ENCODE peak calls at places on chromosomes 6 and 20, in five cellular contexts. One of them, this sample, is unnamed.

GRCh38 chr6:77324851-77325250 is 138.4 kb downstream of the HTR1B start:
- DNase-seq in A549: no peak
- DNase-seq in astrocyte of the cerebellum: no peak
- DNase-seq in naive thymus-derived CD4-positive, alpha-beta T cell: no peak
- DNase-seq in gastrocnemius medialis: no peak
- DNase-seq in this sample: no peak

GRCh38 chr20:50392138-50392866 is 117.9 kb upstream of the PTPN1 start:
- DNase-seq in naive thymus-derived CD4-positive, alpha-beta T cell: no peak
- DNase-seq in astrocyte of the cerebellum: no peak
- DNase-seq in gastrocnemius medialis: no peak
- DNase-seq in A549: no peak
- DNase-seq in this sample: no peak

GRCh38 chr20:38471987-38472512 is 593 bp upstream of the RALGAPB start:
- DNase-seq in gastrocnemius medialis: no peak
- DNase-seq in A549: no peak
- DNase-seq in astrocyte of the cerebellum: no peak
- DNase-seq in naive thymus-derived CD4-positive, alpha-beta T cell: no peak
- DNase-seq in this sample: no peak

GRCh38 chr6:27168108-27168507 is 79.4 kb upstream of the PRSS16 start:
- DNase-seq in naive thymus-derived CD4-positive, alpha-beta T cell: no peak
- DNase-seq in A549: no peak
- DNase-seq in astrocyte of the cerebellum: no peak
- DNase-seq in gastrocnemius medialis: no peak
- DNase-seq in this sample: no peak

GRCh38 chr20:62381202-62381797 is 5.6 kb upstream of the RPS21 start:
- DNase-seq in A549: no peak
- DNase-seq in astrocyte of the cerebellum: no peak
- DNase-seq in naive thymus-derived CD4-positive, alpha-beta T cell: no peak
- DNase-seq in gastrocnemius medialis: no peak
- DNase-seq in this sample: no peak

GRCh38 chr6:98835149-98836024 is 1.0 kb downstream of the POU3F2 start:
- DNase-seq in astrocyte of the cerebellum: no peak
- DNase-seq in naive thymus-derived CD4-positive, alpha-beta T cell: no peak
- DNase-seq in gastrocnemius medialis: no peak
- DNase-seq in A549: no peak
- DNase-seq in this sample: no peak

GRCh38 chr6:96110878-96111277 is 95.1 kb downstream of the FUT9 start:
- DNase-seq in gastrocnemius medialis: no peak
- DNase-seq in astrocyte of the cerebellum: no peak
- DNase-seq in A549: no peak
- DNase-seq in naive thymus-derived CD4-positive, alpha-beta T cell: no peak
- DNase-seq in this sample: no peak

GRCh38 chr6:30740993-30741784 is 1.3 kb downstream of the FLOT1 start:
- DNase-seq in astrocyte of the cerebellum: no peak
- DNase-seq in gastrocnemius medialis: no peak
- DNase-seq in A549: no peak
- DNase-seq in naive thymus-derived CD4-positive, alpha-beta T cell: no peak
- DNase-seq in this sample: no peak

GRCh38 chr6:32825966-32826365 is 9.2 kb upstream of the HLA-DOB start:
- DNase-seq in gastrocnemius medialis: no peak
- DNase-seq in A549: no peak
- DNase-seq in astrocyte of the cerebellum: peak
- DNase-seq in naive thymus-derived CD4-positive, alpha-beta T cell: no peak
- DNase-seq in this sample: no peak

GRCh38 chr20:58389324-58389967 is 417 bp downstream of the VAPB start:
- DNase-seq in astrocyte of the cerebellum: no peak
- DNase-seq in A549: no peak
- DNase-seq in gastrocnemius medialis: peak
- DNase-seq in naive thymus-derived CD4-positive, alpha-beta T cell: no peak
- DNase-seq in this sample: no peak

GRCh38 chr6:108707328-108707976 is 140.8 kb upstream of the ARMC2 start:
- DNase-seq in gastrocnemius medialis: no peak
- DNase-seq in naive thymus-derived CD4-positive, alpha-beta T cell: no peak
- DNase-seq in astrocyte of the cerebellum: no peak
- DNase-seq in A549: no peak
- DNase-seq in this sample: peak

GRCh38 chr6:17219098-17219497 is 62.1 kb upstream of the RBM24 start:
- DNase-seq in astrocyte of the cerebellum: no peak
- DNase-seq in gastrocnemius medialis: no peak
- DNase-seq in naive thymus-derived CD4-positive, alpha-beta T cell: no peak
- DNase-seq in A549: no peak
- DNase-seq in this sample: no peak

GRCh38 chr20:49030954-49031619 is 15.0 kb upstream of the CSE1L start:
- DNase-seq in gastrocnemius medialis: no peak
- DNase-seq in astrocyte of the cerebellum: no peak
- DNase-seq in A549: no peak
- DNase-seq in naive thymus-derived CD4-positive, alpha-beta T cell: no peak
- DNase-seq in this sample: no peak

GRCh38 chr20:47360207-47360488 is 3.6 kb upstream of the ZMYND8 start:
- DNase-seq in gastrocnemius medialis: peak
- DNase-seq in naive thymus-derived CD4-positive, alpha-beta T cell: no peak
- DNase-seq in astrocyte of the cerebellum: no peak
- DNase-seq in A549: peak
- DNase-seq in this sample: peak

GRCh38 chr20:47359533-47360206 is 3.2 kb upstream of the ZMYND8 start:
- DNase-seq in gastrocnemius medialis: peak
- DNase-seq in astrocyte of the cerebellum: no peak
- DNase-seq in naive thymus-derived CD4-positive, alpha-beta T cell: no peak
- DNase-seq in A549: no peak
- DNase-seq in this sample: no peak

GRCh38 chr20:47357296-47358051 is 975 bp upstream of the ZMYND8 start:
- DNase-seq in naive thymus-derived CD4-positive, alpha-beta T cell: peak
- DNase-seq in gastrocnemius medialis: peak
- DNase-seq in A549: peak
- DNase-seq in astrocyte of the cerebellum: no peak
- DNase-seq in this sample: peak

GRCh38 chr20:47358052-47358671 is 1.7 kb upstream of the ZMYND8 start:
- DNase-seq in A549: no peak
- DNase-seq in gastrocnemius medialis: no peak
- DNase-seq in astrocyte of the cerebellum: no peak
- DNase-seq in naive thymus-derived CD4-positive, alpha-beta T cell: no peak
- DNase-seq in this sample: no peak

DNA sequence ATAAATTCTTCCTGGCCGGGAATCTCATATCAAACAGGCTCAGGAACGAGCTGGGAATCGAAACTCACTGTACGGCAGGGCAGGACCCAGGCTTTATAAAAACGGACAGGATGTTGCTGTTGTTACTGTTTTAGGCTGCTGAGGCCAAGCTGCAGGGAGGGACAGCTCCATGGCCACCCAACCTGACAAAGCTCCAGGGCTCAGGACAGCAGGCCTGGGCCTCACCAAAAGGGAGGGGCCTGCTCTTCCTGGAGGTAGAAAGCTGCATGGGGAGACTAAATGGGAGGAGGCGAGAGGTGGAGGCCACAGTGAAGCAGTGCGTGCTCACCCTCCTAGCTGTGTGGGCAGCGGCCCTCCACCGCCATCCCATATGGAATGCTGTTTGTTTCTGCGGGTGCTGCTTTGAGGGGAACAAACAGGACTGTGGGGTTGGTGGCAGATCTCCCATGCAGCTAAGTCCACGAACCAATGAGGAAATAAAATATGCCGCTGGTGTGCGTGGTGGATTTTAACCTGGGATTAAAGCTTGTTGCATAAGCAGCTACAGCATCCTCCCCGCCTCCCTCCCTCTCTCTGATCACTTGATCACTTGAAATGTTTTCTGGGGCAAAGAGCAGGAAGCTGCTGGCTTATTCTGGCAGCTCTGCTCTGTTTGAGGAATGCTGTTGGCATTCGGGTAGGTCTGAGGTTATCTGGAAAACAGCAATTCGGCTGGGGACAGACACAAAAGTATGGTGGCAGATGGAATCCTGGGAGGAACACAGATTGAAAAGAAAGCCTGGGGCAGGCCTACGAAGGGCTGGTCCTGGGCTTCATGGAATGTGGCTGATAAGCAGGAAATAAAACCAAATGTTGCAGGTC is 2.4 kb upstream of the ZMYND8 start:
- DNase-seq in gastrocnemius medialis: peak
- DNase-seq in A549: peak
- DNase-seq in astrocyte of the cerebellum: no peak
- DNase-seq in naive thymus-derived CD4-positive, alpha-beta T cell: peak
- DNase-seq in this sample: peak
- H3K4me3 ChIP-seq in gastrocnemius medialis: peak
- H3K4me3 ChIP-seq in A549: peak
- H3K4me3 ChIP-seq in astrocyte of the cerebellum: no peak
- H3K4me3 ChIP-seq in naive thymus-derived CD4-positive, alpha-beta T cell: no peak
- H3K4me3 ChIP-seq in this sample: no peak

DNA sequence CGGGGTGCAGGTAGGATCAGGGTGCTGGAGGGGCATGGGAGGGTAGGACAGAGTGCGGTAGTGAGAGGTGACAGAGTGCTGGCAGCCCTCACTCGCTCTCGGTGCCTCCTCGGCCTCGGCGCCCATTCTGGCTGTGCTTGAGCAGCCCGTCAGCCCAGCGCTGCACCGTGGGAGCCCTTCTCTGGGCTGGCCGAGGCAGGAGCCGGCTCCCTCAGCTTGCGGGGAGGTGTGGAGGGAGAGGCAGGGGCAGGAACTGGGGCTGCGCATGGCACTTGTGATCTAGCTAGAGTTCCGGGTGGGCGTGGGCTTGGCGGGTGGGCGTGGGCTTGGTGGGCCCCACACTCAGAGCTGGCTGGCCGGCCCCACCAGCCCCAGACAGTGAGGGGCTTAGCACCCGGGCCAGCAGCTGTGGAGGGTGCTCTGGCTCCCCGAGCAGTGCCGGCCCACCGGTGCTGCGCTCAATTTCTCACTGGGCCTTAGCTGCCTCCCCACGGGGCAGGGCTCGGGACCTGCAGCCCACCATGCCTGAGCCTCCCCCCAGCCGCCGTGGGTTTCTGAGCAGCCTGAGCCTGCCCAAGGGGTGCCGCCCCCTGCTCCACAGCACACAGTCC is 112.8 kb upstream of the DUSP22 start:
- DNase-seq in naive thymus-derived CD4-positive, alpha-beta T cell: no peak
- DNase-seq in astrocyte of the cerebellum: no peak
- DNase-seq in gastrocnemius medialis: no peak
- DNase-seq in A549: no peak
- DNase-seq in this sample: no peak
- H3K4me3 ChIP-seq in naive thymus-derived CD4-positive, alpha-beta T cell: no peak
- H3K4me3 ChIP-seq in astrocyte of the cerebellum: no peak
- H3K4me3 ChIP-seq in gastrocnemius medialis: no peak
- H3K4me3 ChIP-seq in A549: no peak
- H3K4me3 ChIP-seq in this sample: no peak

GRCh38 chr6:40419377-40419776 is 167.8 kb downstream of the LRFN2 start:
- DNase-seq in gastrocnemius medialis: peak
- DNase-seq in astrocyte of the cerebellum: no peak
- DNase-seq in naive thymus-derived CD4-positive, alpha-beta T cell: no peak
- DNase-seq in A549: no peak
- DNase-seq in this sample: no peak

GRCh38 chr6:40425192-40425919 is 161.8 kb downstream of the LRFN2 start:
- DNase-seq in astrocyte of the cerebellum: no peak
- DNase-seq in gastrocnemius medialis: peak
- DNase-seq in A549: no peak
- DNase-seq in naive thymus-derived CD4-positive, alpha-beta T cell: no peak
- DNase-seq in this sample: peak

GRCh38 chr6:40414617-40415016 is 172.5 kb downstream of the LRFN2 start:
- DNase-seq in astrocyte of the cerebellum: no peak
- DNase-seq in A549: no peak
- DNase-seq in gastrocnemius medialis: no peak
- DNase-seq in naive thymus-derived CD4-positive, alpha-beta T cell: no peak
- DNase-seq in this sample: no peak

GRCh38 chr6:40417031-40417430 is 170.1 kb downstream of the LRFN2 start:
- DNase-seq in astrocyte of the cerebellum: no peak
- DNase-seq in gastrocnemius medialis: peak
- DNase-seq in naive thymus-derived CD4-positive, alpha-beta T cell: no peak
- DNase-seq in A549: no peak
- DNase-seq in this sample: no peak

DNA sequence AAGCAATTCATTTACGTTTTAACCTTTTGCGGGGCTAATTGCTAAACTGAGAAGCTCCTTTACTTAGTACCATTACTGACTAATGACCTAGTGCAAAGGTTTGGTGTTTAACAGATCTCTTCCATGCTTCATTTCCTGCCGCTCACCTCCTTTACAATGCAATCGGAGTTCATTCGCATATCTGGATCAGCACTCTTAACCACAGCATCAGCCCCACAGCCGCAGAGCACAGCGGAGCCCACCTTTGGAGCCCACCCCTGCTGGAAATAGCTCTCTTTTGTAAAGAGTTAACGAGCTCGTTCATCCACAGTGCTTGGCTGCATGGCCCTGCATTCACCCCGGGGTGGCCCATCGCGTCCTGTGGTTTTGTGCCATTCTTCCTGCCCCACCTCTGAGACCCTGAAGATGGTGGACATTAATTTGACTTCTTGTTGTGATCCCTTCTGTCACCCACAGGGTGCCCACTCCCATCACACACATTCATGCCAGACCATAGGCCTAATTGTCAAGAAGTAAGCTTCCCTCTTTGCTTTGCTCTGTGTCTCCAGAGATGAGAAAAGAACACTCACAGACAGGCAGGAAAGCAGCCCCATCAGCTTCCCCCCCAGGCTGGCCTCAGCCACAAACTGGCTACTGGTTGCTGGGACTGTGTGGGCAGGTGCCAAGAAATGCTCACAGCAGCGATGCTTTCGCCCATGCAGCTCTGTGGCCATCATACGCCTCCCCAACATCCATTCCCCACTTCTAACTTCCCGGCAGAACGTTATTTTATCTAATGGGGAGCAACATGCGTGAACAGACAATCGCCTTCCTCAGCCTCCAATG is 167.1 kb downstream of the LRFN2 start:
- DNase-seq in gastrocnemius medialis: no peak
- DNase-seq in naive thymus-derived CD4-positive, alpha-beta T cell: no peak
- DNase-seq in astrocyte of the cerebellum: no peak
- DNase-seq in A549: no peak
- DNase-seq in this sample: no peak
- H3K4me3 ChIP-seq in gastrocnemius medialis: no peak
- H3K4me3 ChIP-seq in naive thymus-derived CD4-positive, alpha-beta T cell: no peak
- H3K4me3 ChIP-seq in astrocyte of the cerebellum: no peak
- H3K4me3 ChIP-seq in A549: no peak
- H3K4me3 ChIP-seq in this sample: no peak

GRCh38 chr6:156126535-156126934 is 650.6 kb upstream of the ARID1B start:
- DNase-seq in naive thymus-derived CD4-positive, alpha-beta T cell: no peak
- DNase-seq in A549: no peak
- DNase-seq in astrocyte of the cerebellum: no peak
- DNase-seq in gastrocnemius medialis: no peak
- DNase-seq in this sample: no peak

DNA sequence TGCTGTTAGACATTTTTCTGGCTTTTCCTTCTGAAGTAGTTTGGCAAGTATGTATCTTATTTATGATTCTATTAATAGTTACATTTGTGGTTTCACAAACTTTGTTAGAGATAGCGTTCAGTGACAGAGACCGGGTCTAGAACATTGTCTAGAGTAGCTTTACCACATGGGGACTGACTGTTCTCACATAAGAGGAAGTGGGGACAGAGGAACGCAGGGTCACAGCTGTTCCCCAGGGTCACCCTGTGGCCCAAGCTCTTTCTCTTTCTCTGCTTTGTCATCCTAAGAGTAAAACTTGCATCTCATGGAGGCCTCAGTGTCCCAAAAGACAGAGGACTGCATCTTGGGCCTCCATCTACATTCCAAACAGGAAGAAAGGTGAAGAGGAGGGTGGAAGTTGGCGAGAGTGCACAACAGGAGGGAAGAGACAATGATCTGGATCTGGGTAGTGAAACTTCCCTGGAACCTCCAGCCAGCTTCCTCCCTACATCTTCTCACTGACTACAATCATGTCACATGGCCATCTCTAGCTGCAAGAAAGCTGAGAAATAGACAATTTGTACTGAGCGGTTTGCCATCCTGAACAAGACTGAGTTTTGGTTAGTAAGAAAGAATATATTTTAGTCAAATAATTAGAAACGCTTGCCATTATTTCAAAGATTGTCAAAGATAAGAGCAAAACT is 645.8 kb upstream of the ARID1B start:
- DNase-seq in naive thymus-derived CD4-positive, alpha-beta T cell: no peak
- DNase-seq in A549: no peak
- DNase-seq in astrocyte of the cerebellum: no peak
- DNase-seq in gastrocnemius medialis: no peak
- DNase-seq in this sample: no peak
- H3K4me3 ChIP-seq in naive thymus-derived CD4-positive, alpha-beta T cell: no peak
- H3K4me3 ChIP-seq in A549: no peak
- H3K4me3 ChIP-seq in astrocyte of the cerebellum: no peak
- H3K4me3 ChIP-seq in gastrocnemius medialis: no peak
- H3K4me3 ChIP-seq in this sample: no peak

GRCh38 chr6:28657756-28658465 is 132.2 kb downstream of the GPX5 start:
- DNase-seq in gastrocnemius medialis: no peak
- DNase-seq in A549: peak
- DNase-seq in naive thymus-derived CD4-positive, alpha-beta T cell: peak
- DNase-seq in astrocyte of the cerebellum: no peak
- DNase-seq in this sample: no peak
- H3K4me3 ChIP-seq in gastrocnemius medialis: peak
- H3K4me3 ChIP-seq in A549: peak
- H3K4me3 ChIP-seq in naive thymus-derived CD4-positive, alpha-beta T cell: peak
- H3K4me3 ChIP-seq in astrocyte of the cerebellum: peak
- H3K4me3 ChIP-seq in this sample: peak

This sample was measured in LNCaP clone FGC.